ENCODE peak calls at places on chromosome 5, in eight cellular contexts. C is CD8-positive, alpha-beta memory T cell; Z is T-helper 17 cell; I is hepatocyte; U is small intestine; Q is cardiac muscle cell; A is CD8-positive, alpha-beta T cell; Y is aorta. L is an unnamed sample.

GRCh38 chr5:43815504-43815903 is 212.5 kb downstream of the NNT start:
- DNase-seq in Q (no peak), A (no peak), Z (no peak), U (no peak), C (no peak), I (no peak), Y (no peak), L (no peak)

GRCh38 chr5:35063386-35063785 is 15.6 kb upstream of the AGXT2 start:
- DNase-seq in C (no peak), Q (no peak), I (no peak), U (no peak), Z (no peak), A (no peak), Y (no peak), L (no peak)

GRCh38 chr5:86861514-86861913 is 243.8 kb downstream of the COX7C start:
- DNase-seq in I (no peak), C (no peak), Y (no peak), A (no peak), Q (no peak), U (no peak), Z (no peak), L (no peak)

GRCh38 chr5:122457178-122457826 is 145.3 kb downstream of the SNCAIP start:
- DNase-seq in U (no peak), A (no peak), C (no peak), Y (no peak), Z (no peak), I (no peak), Q (no peak), L (no peak)

GRCh38 chr5:133783481-133783880 is 171.1 kb upstream of the FSTL4 start:
- DNase-seq in A (no peak), U (no peak), Q (no peak), Y (no peak), I (no peak), C (no peak), Z (no peak), L (no peak)

GRCh38 chr5:174727794-174728662 is 3.6 kb downstream of the MSX2 start:
- DNase-seq in Q (no peak), Y (no peak), Z (no peak), I (no peak), U (no peak), A (no peak), C (no peak), L (no peak)

GRCh38 chr5:150022163-150022540 is 21.6 kb downstream of the HMGXB3 start:
- DNase-seq in Q (peak; percentile 94), Y (no peak), U (no peak), Z (no peak), A (no peak), I (no peak), C (no peak), L (no peak)

GRCh38 chr5:52774005-52774410 is 13.7 kb upstream of the ITGA1 start:
- DNase-seq in Z (no peak), Q (no peak), U (no peak), Y (no peak), I (no peak), A (no peak), C (no peak), L (no peak)

GRCh38 chr5:15450473-15450872 is 49.5 kb upstream of the FBXL7 start:
- DNase-seq in Z (no peak), A (no peak), U (no peak), Y (no peak), C (no peak), Q (no peak), I (no peak), L (no peak)

GRCh38 chr5:93653716-93654115 is 70.7 kb downstream of the NR2F1 start:
- DNase-seq in Y (no peak), Z (no peak), Q (no peak), A (no peak), U (no peak), C (no peak), I (no peak), L (no peak)

GRCh38 chr5:78221964-78222451 is 72.5 kb downstream of the AP3B1 start:
- DNase-seq in U (no peak), I (no peak), Q (peak; percentile 47), Z (no peak), Y (no peak), A (no peak), C (no peak), L (no peak)

GRCh38 chr5:168472329-168472728 is 13.9 kb upstream of the RARS1 start:
- DNase-seq in Z (no peak), Y (no peak), A (no peak), U (no peak), I (peak; percentile 68), C (no peak), Q (peak; percentile 96), L (no peak)

GRCh38 chr5:169350016-169350415 is 49.1 kb upstream of the SLIT3 start:
- DNase-seq in Q (peak; percentile 68), A (no peak), I (peak; percentile 44), Z (no peak), Y (no peak), C (no peak), U (no peak), L (no peak)

GRCh38 chr5:138790684-138791083 is 37.5 kb downstream of the CTNNA1 start:
- DNase-seq in C (no peak), Z (no peak), Y (no peak), U (no peak), I (no peak), Q (no peak), A (no peak), L (no peak)

GRCh38 chr5:58565033-58565432 is 17.8 kb upstream of the RAB3C start:
- DNase-seq in C (no peak), Z (no peak), Q (no peak), A (no peak), I (no peak), Y (no peak), U (no peak), L (no peak)

GRCh38 chr5:37437716-37438115 is 58.6 kb downstream of the WDR70 start:
- DNase-seq in I (no peak), Y (no peak), U (no peak), Z (no peak), Q (peak; percentile 46), C (no peak), A (no peak), L (no peak)

GRCh38 chr5:135930029-135930948 is 24.5 kb downstream of the LECT2 start:
- DNase-seq in Q (no peak), I (peak; percentile 43), C (no peak), U (no peak), Z (no peak), A (no peak), Y (no peak), L (no peak)

GRCh38 chr5:78659714-78660113 is 11.1 kb upstream of the LHFPL2 start:
- DNase-seq in I (no peak), C (no peak), Y (no peak), Z (no peak), A (no peak), Q (peak; percentile 82), U (no peak), L (no peak)

GRCh38 chr5:1187234-1187949 is 14.0 kb upstream of the SLC6A19 start:
- DNase-seq in C (no peak), A (no peak), Z (no peak), Q (no peak), U (no peak), Y (peak; percentile 41), I (no peak), L (peak; percentile 65)

GRCh38 chr5:112682621-112683061 is 55.0 kb upstream of the APC start:
- DNase-seq in Y (no peak), A (no peak), C (no peak), U (no peak), Q (no peak), I (no peak), Z (no peak), L (no peak)

GRCh38 chr5:111083323-111083722 is 8.8 kb upstream of the WDR36 start:
- DNase-seq in A (no peak), C (no peak), U (no peak), Y (no peak), Q (no peak), Z (no peak), I (no peak), L (no peak)

GRCh38 chr5:73729329-73729728 is 103.3 kb downstream of the ARHGEF28 start:
- DNase-seq in I (no peak), Y (no peak), Q (no peak), U (no peak), C (no peak), A (no peak), Z (no peak), L (no peak)

GRCh38 chr5:40879163-40879942 is 29.9 kb upstream of the C7 start:
- DNase-seq in I (peak; percentile 13), C (no peak), Z (no peak), Y (no peak), U (peak; percentile 31), A (no peak), Q (peak; percentile 48), L (no peak)

GRCh38 chr5:39025456-39025855 is 48.7 kb downstream of the RICTOR start:
- DNase-seq in I (no peak), C (no peak), U (no peak), A (no peak), Z (no peak), Y (no peak), Q (no peak), L (no peak)

GRCh38 chr5:39031041-39031440 is 43.2 kb downstream of the RICTOR start:
- DNase-seq in I (no peak), C (no peak), Y (no peak), Q (no peak), A (no peak), U (peak; percentile 11), Z (no peak), L (no peak)
- H3K9me3 ChIP-seq in I (peaks cover 5% of the 10 kb centered on the region), C (no peaks in the 10 kb centered on the region), Y (no peaks in the 10 kb centered on the region), Q (no peaks in the 10 kb centered on the region), A (no peaks in the 10 kb centered on the region), U (no peaks in the 10 kb centered on the region), Z (peaks cover 1% of the 10 kb centered on the region), L (no peaks in the 10 kb centered on the region)

DNA sequence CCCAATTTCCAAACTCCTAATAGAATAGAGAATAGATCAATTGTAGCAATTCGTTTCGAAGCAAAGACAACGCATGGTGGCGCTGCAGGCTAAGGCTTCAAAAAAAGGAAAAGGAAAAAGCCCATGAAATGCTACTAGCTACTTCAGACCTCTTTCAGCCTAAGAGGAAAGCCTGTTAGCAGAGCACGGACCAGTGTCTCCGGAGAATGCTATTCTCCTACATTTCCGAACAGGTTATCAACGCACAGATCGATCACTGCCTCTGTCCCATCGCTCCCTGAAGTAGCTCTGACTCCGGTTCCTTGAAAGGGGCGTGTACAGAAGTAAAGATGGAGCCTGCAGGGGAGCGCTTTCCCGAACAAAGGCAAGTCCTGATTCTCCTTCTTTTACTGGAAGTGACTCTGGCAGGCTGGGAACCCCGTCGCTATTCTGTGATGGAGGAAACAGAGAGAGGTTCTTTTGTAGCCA is at the start of gene PCDHB15:
- DNase-seq in A (no peak), U (no peak), Y (no peak), C (no peak), Z (no peak), Q (peak; percentile 2), I (no peak), L (no peak)
- H3K9me3 ChIP-seq in A (peaks cover 4% of the 10 kb centered on the region), U (peaks cover 4% of the 10 kb centered on the region), Y (peaks cover 35% of the 10 kb centered on the region), C (peaks cover 22% of the 10 kb centered on the region), Z (peaks cover 24% of the 10 kb centered on the region), Q (no peaks in the 10 kb centered on the region), I (peaks cover 41% of the 10 kb centered on the region), L (peaks cover 66% of the 10 kb centered on the region)

GRCh38 chr5:18113724-18114123 is 479.5 kb downstream of the TAF11L14 start:
- DNase-seq in Y (no peak), U (no peak), A (no peak), Q (peak; percentile 0), Z (no peak), I (peak; percentile 22), C (no peak), L (no peak)
- H3K9me3 ChIP-seq in Y (no peaks in the 10 kb centered on the region), U (no peaks in the 10 kb centered on the region), A (no peaks in the 10 kb centered on the region), Q (no peaks in the 10 kb centered on the region), Z (no peaks in the 10 kb centered on the region), I (no peaks in the 10 kb centered on the region), C (no peaks in the 10 kb centered on the region), L (no peaks in the 10 kb centered on the region)

GRCh38 chr5:3312299-3312698 is 283.3 kb upstream of the IRX1 start:
- DNase-seq in A (no peak), Q (no peak), Z (no peak), U (no peak), I (no peak), Y (no peak), C (no peak), L (no peak)
- H3K9me3 ChIP-seq in A (no peaks in the 10 kb centered on the region), Q (no peaks in the 10 kb centered on the region), Z (no peaks in the 10 kb centered on the region), U (no peaks in the 10 kb centered on the region), I (no peaks in the 10 kb centered on the region), Y (peaks cover 8% of the 10 kb centered on the region), C (no peaks in the 10 kb centered on the region), L (no peaks in the 10 kb centered on the region)

L was measured in upper lobe of left lung.